ENCODE peak calls at places on chromosomes 7 and 10, in eight cellular contexts. P is GM12891; A is EL; V is naive B cell; G is lower leg skin; C is effector memory CD4-positive, alpha-beta T cell; M is naive thymus-derived CD8-positive, alpha-beta T cell; H is fibroblast of the aortic adventitia. Y is an unnamed sample.

GRCh38 chr10:133079836-133080682 is 7.7 kb upstream of the ADGRA1 start:
- DNase-seq in V (no peak), P (no peak), A (no peak), C (no peak), M (no peak), H (no peak), G (no peak), Y (no peak)

GRCh38 chr10:60258429-60258797 is 131.3 kb downstream of the ANK3 start:
- DNase-seq in V (no peak), M (no peak), P (no peak), C (no peak), H (no peak), G (no peak), A (no peak), Y (no peak)

GRCh38 chr10:13913890-13914289 is 327.1 kb downstream of the PRPF18 start:
- DNase-seq in P (no peak), C (no peak), G (no peak), M (no peak), H (no peak), V (no peak), A (no peak), Y (no peak)

GRCh38 chr7:98210513-98211220 is 572 bp upstream of the BHLHA15 start:
- DNase-seq in P (no peak), H (no peak), V (no peak), A (peak), G (peak), C (no peak), M (no peak), Y (peak)

GRCh38 chr10:69055241-69055640 is 32.7 kb upstream of the SRGN start:
- DNase-seq in P (no peak), A (no peak), M (no peak), C (no peak), G (no peak), H (no peak), V (no peak), Y (no peak)

GRCh38 chr7:69123003-69123402 is 475.3 kb upstream of the AUTS2 start:
- DNase-seq in A (no peak), V (no peak), P (no peak), H (no peak), G (no peak), C (no peak), M (no peak), Y (no peak)

GRCh38 chr7:74010407-74010806 is 17.6 kb upstream of the ELN start:
- DNase-seq in G (no peak), A (no peak), P (no peak), H (no peak), M (no peak), C (no peak), V (no peak), Y (no peak)

GRCh38 chr7:130922206-130923112 is 188.5 kb upstream of the KLF14 start:
- DNase-seq in G (no peak), C (no peak), V (no peak), A (no peak), H (no peak), P (no peak), M (no peak), Y (no peak)

GRCh38 chr7:128459394-128459878 is 3.8 kb downstream of the HILPDA start:
- DNase-seq in P (no peak), V (peak), A (peak), C (peak), G (peak), M (peak), H (peak), Y (peak)

GRCh38 chr10:80660736-80661135 is 123.0 kb downstream of the SH2D4B start:
- DNase-seq in C (no peak), P (no peak), V (no peak), A (no peak), M (no peak), G (no peak), H (no peak), Y (no peak)

GRCh38 chr7:151051108-151051507 is 2.8 kb downstream of the ASIC3 start:
- DNase-seq in A (peak), G (no peak), H (peak), C (peak), P (no peak), V (peak), M (peak), Y (peak)

GRCh38 chr7:4131043-4131442 is 551.1 kb upstream of the FOXK1 start:
- DNase-seq in P (no peak), A (no peak), C (no peak), M (no peak), G (no peak), V (no peak), H (no peak), Y (no peak)

GRCh38 chr10:107919626-107920235 is 755.2 kb upstream of the SORCS1 start:
- DNase-seq in C (no peak), H (no peak), V (no peak), P (no peak), G (no peak), M (no peak), A (no peak), Y (no peak)